ENCODE peak calls at places on chromosome 16, in nine cellular contexts. E, T, G, S, W, V, Y, Z and C are unnamed samples.

GRCh38 chr16:62077998-62078397 is 41.8 kb upstream of the CDH8 start:
- DNase-seq in E (no peak), T (no peak), G (no peak), S (no peak), W (peak; percentile 33), V (no peak), Y (no peak), Z (no peak), C (no peak)

GRCh38 chr16:6483634-6484033 is 849.0 kb upstream of the RBFOX1 start:
- DNase-seq in E (no peak), T (no peak), G (no peak), S (no peak), W (no peak), V (no peak), Y (no peak), Z (no peak), C (no peak)

GRCh38 chr16:81212830-81213465 is 25.5 kb upstream of the BCO1 start:
- DNase-seq in E (no peak), T (no peak), G (no peak), S (no peak), W (no peak), V (no peak), Y (no peak), Z (no peak), C (no peak)

GRCh38 chr16:50616386-50616785 is 64.7 kb downstream of the SNX20 start:
- DNase-seq in E (no peak), T (no peak), G (no peak), S (no peak), W (no peak), V (no peak), Y (no peak), Z (no peak), C (no peak)

GRCh38 chr16:10752843-10753523 is 9.3 kb downstream of the NUBP1 start:
- DNase-seq in E (no peak), T (no peak), G (peak; percentile 46), S (peak; percentile 84), W (no peak), V (peak; percentile 31), Y (peak; percentile 84), Z (peak; percentile 91), C (no peak)

GRCh38 chr16:31085873-31086628 is 2.7 kb downstream of the PRSS53 start:
- DNase-seq in E (no peak), T (peak; percentile 48), G (no peak), S (peak; percentile 67), W (no peak), V (no peak), Y (no peak), Z (no peak), C (peak; percentile 47)

GRCh38 chr16:14505846-14506245 is 124.2 kb downstream of the PARN start:
- DNase-seq in E (peak; percentile 86), T (no peak), G (no peak), S (no peak), W (peak; percentile 92), V (no peak), Y (no peak), Z (no peak), C (no peak)

GRCh38 chr16:50442221-50442620 is 73.4 kb upstream of the BRD7 start:
- DNase-seq in E (no peak), T (no peak), G (no peak), S (no peak), W (no peak), V (no peak), Y (no peak), Z (no peak), C (no peak)

GRCh38 chr16:86946396-86946795 is 368.0 kb downstream of the FOXL1 start:
- DNase-seq in E (peak; percentile 49), T (peak; percentile 32), G (no peak), S (no peak), W (peak; percentile 11), V (no peak), Y (no peak), Z (peak; percentile 24), C (peak; percentile 78)

GRCh38 chr16:3007957-3008748 is 4.6 kb upstream of the CLDN9 start:
- DNase-seq in E (no peak), T (no peak), G (no peak), S (peak; percentile 88), W (no peak), V (no peak), Y (no peak), Z (no peak), C (no peak)

GRCh38 chr16:1335211-1335971 is 1.9 kb downstream of the BAIAP3 start:
- DNase-seq in E (no peak), T (no peak), G (no peak), S (no peak), W (no peak), V (no peak), Y (no peak), Z (no peak), C (no peak)

GRCh38 chr16:575354-576196 is 5.8 kb downstream of the PIGQ start:
- DNase-seq in E (no peak), T (no peak), G (no peak), S (no peak), W (no peak), V (no peak), Y (no peak), Z (no peak), C (no peak)

DNA sequence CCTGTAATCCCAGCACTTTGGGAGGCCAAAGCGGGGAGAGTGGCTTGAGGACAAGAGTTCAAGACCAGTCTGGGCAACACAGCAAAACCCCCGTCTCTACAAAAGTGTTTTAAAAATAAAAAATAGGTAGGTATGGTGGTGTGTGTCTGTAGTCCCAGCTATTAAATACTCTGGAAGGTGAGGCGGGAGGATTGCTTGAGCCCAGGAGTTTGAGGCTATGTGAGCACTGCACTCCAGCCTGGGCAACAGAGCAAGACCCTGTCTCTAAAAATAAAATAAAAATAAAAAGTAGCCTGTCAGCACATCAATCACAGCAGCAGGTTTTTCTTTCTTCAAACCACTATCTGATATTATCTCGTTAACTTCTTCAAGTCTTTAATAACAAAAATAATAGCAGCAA is 1.6 kb downstream of the USP31 start:
- DNase-seq in E (no peak), T (no peak), G (no peak), S (no peak), W (no peak), V (no peak), Y (no peak), Z (no peak), C (no peak)
- H3K4me3 ChIP-seq in E (peak overlapping the region; percentile 76), T (peak overlapping the region; percentile 84), G (no peak overlapping the region), S (no peak overlapping the region), W (peak overlapping the region; percentile 64), V (peak overlapping the region; percentile 70), Y (no peak overlapping the region), Z (no peak overlapping the region), C (no peak overlapping the region)

DNA sequence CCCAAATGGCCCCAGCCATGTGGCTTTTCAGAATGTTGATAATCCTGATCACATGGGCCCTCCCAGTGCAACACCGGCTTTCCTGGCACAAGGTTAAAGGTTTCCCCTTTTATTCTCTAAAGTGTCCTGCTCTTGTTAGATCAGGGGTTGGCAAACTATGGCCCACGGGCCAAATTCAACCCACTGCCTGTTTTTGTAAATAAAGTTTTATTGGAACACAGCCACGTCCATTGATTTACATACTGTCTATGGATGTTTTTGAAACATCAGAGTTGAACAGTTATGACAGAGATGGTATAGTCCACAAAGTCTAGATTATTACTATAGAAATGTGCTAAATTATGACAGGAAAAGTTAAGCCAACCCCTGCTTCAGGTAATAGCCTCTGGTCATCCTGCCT is 157.3 kb downstream of the ZFHX3 start:
- DNase-seq in E (no peak), T (no peak), G (no peak), S (no peak), W (no peak), V (no peak), Y (peak; percentile 21), Z (no peak), C (no peak)
- H3K27ac ChIP-seq in E (no peak overlapping the region), T (peak overlapping the region; percentile 70), G (no peak overlapping the region), S (no peak overlapping the region), W (no peak overlapping the region), V (no peak overlapping the region), Y (peak overlapping the region; percentile 76), Z (no peak overlapping the region), C (no peak overlapping the region)

GRCh38 chr16:48597563-48598392 is 12.2 kb downstream of the N4BP1 start:
- DNase-seq in E (no peak), T (no peak), G (no peak), S (no peak), W (no peak), V (no peak), Y (no peak), Z (no peak), C (no peak)
- H3K4me1 ChIP-seq in E (no peaks in the 10 kb centered on the region), T (peaks cover 50% of the 10 kb centered on the region), G (no peaks in the 10 kb centered on the region), S (peaks cover 43% of the 10 kb centered on the region), W (no peaks in the 10 kb centered on the region), V (peaks cover 39% of the 10 kb centered on the region), Y (peaks cover 33% of the 10 kb centered on the region), Z (peaks cover 7% of the 10 kb centered on the region), C (no peaks in the 10 kb centered on the region)

DNA sequence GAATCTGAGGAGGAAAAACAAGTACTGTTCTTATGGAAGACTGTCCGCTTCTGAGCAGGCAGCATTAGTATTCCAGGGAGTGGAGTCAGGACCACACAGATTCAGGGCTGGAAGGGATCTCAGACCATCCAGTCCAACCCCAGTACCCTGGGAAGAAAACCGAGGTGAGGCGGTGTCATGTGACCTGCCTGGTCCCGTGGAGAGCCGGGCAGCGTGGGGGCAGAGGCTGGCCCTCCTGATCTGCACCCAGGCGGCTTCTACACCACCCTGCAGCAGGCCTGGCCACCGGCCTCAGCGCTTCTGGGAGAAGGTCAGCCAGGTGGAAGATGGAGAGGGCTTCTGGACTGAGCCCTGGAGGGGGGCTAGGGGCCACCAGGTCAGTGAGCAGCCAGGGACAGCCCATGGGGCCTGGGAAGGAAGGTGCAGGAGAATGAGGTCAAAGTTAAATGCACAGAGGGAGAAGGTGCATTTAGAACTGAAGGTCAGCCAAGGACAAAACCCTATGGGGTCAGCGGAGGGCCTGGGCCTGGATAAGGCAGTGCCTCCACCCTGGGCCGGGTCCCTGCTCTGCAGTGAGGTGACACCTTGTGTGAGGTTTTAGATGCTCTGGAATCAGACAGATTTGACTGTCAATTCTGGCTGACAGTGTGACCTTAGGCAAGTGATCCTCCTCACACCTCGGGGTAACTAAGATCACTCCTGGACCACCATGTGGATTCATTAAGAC is 45.9 kb downstream of the VAC14 start:
- DNase-seq in E (no peak), T (peak; percentile 45), G (no peak), S (peak; percentile 62), W (no peak), V (no peak), Y (no peak), Z (no peak), C (no peak)
- H3K4me3 ChIP-seq in E (no peak overlapping the region), T (no peak overlapping the region), G (no peak overlapping the region), S (no peak overlapping the region), W (no peak overlapping the region), V (no peak overlapping the region), Y (no peak overlapping the region), Z (no peak overlapping the region), C (no peak overlapping the region)

GRCh38 chr16:66360624-66361324 is 5.7 kb upstream of the CDH5 start:
- DNase-seq in E (no peak), T (peak; percentile 54), G (no peak), S (no peak), W (no peak), V (no peak), Y (no peak), Z (no peak), C (no peak)
- H3K27ac ChIP-seq in E (no peak overlapping the region), T (peak overlapping the region; percentile 63), G (no peak overlapping the region), S (peak overlapping the region; percentile 43), W (no peak overlapping the region), V (peak overlapping the region; percentile 65), Y (no peak overlapping the region), Z (no peak overlapping the region), C (no peak overlapping the region)